ENCODE peak calls at places on chromosomes 3 and 15, in nine cellular contexts. E, D, K, O, W, X, I, F and S are unnamed samples.

GRCh38 chr15:66023322-66023972 is 154.2 kb downstream of the RAB11A start:
- DNase-seq in W (no peak), E (no peak), F (no peak), I (no peak), X (no peak), K (no peak), D (no peak), O (no peak), S (no peak)

GRCh38 chr3:186452517-186452916 is 90.5 kb upstream of the DGKG start:
- DNase-seq in E (no peak), O (no peak), K (no peak), W (peak), X (no peak), D (no peak), I (no peak), F (no peak), S (no peak)

GRCh38 chr15:55276324-55276723 is 13.3 kb downstream of the RAB27A start:
- DNase-seq in K (no peak), W (no peak), F (no peak), E (no peak), X (no peak), D (no peak), I (no peak), O (no peak), S (no peak)

GRCh38 chr3:13465236-13465958 is 14.7 kb upstream of the HDAC11 start:
- DNase-seq in I (no peak), D (no peak), W (no peak), K (no peak), O (no peak), E (no peak), X (no peak), F (no peak), S (no peak)

GRCh38 chr3:154943981-154944380 is 136.1 kb upstream of the MME start:
- DNase-seq in W (no peak), E (no peak), O (no peak), F (no peak), I (no peak), K (no peak), D (no peak), X (no peak), S (no peak)

GRCh38 chr15:32643907-32644445 is 2.5 kb downstream of the SCG5 start:
- DNase-seq in O (no peak), D (no peak), K (no peak), X (no peak), E (no peak), W (no peak), F (no peak), I (no peak), S (no peak)

GRCh38 chr15:65642588-65642987 is 20.9 kb downstream of the SLC24A1 start:
- DNase-seq in E (peak), W (no peak), O (no peak), I (no peak), K (no peak), D (no peak), F (no peak), X (no peak), S (no peak)

GRCh38 chr3:111812680-111813079 is 46.4 kb upstream of the PHLDB2 start:
- DNase-seq in D (no peak), E (no peak), O (no peak), W (no peak), K (no peak), F (no peak), I (no peak), X (no peak), S (no peak)

GRCh38 chr3:10602769-10603768 is 97.7 kb upstream of the ATP2B2 start:
- DNase-seq in W (no peak), X (no peak), E (no peak), F (no peak), I (no peak), K (no peak), O (no peak), D (no peak), S (no peak)

GRCh38 chr3:153628591-153628990 is 466.6 kb downstream of the RAP2B start:
- DNase-seq in K (no peak), I (no peak), D (no peak), E (no peak), W (no peak), O (no peak), F (no peak), X (no peak), S (no peak)

GRCh38 chr15:97893988-97894387 is 66.5 kb upstream of the ARRDC4 start:
- DNase-seq in D (no peak), W (no peak), I (no peak), F (no peak), X (no peak), K (no peak), E (no peak), O (no peak), S (no peak)

GRCh38 chr3:101998256-101998926 is 149.1 kb downstream of the NFKBIZ start:
- DNase-seq in I (no peak), F (no peak), D (no peak), K (no peak), X (no peak), E (no peak), W (no peak), O (no peak), S (no peak)

GRCh38 chr15:83653288-83653638 is 660 bp upstream of the ADAMTSL3 start:
- DNase-seq in X (no peak), I (no peak), F (no peak), D (no peak), W (no peak), K (no peak), E (no peak), O (peak), S (no peak)

GRCh38 chr3:151856106-151856505 is 17.3 kb upstream of the SUCNR1 start:
- DNase-seq in O (no peak), D (no peak), K (no peak), F (no peak), X (no peak), I (no peak), W (no peak), E (no peak), S (no peak)

GRCh38 chr15:68420186-68420684 is 11.7 kb downstream of the ITGA11 start:
- DNase-seq in K (no peak), F (peak), X (no peak), W (peak), E (peak), D (no peak), O (peak), I (no peak), S (peak)

GRCh38 chr3:19149388-19149787 is 1.1 kb downstream of the KCNH8 start:
- DNase-seq in F (no peak), I (no peak), X (peak), K (no peak), D (no peak), O (peak), E (peak), W (no peak), S (no peak)

GRCh38 chr3:157115069-157116006 is 44.6 kb downstream of the CCNL1 start:
- DNase-seq in D (no peak), W (no peak), F (no peak), O (no peak), K (no peak), X (no peak), E (no peak), I (no peak), S (no peak)

GRCh38 chr3:45546636-45547201 is 47.8 kb upstream of the LIMD1 start:
- DNase-seq in O (peak), W (no peak), X (no peak), D (no peak), E (no peak), I (no peak), F (no peak), K (no peak), S (no peak)

GRCh38 chr3:15800327-15800726 is 2.5 kb upstream of the ANKRD28 start:
- DNase-seq in D (no peak), F (no peak), I (no peak), E (no peak), X (no peak), W (no peak), K (no peak), O (no peak), S (no peak)

GRCh38 chr3:15800780-15801179 is 3.0 kb upstream of the ANKRD28 start:
- DNase-seq in X (no peak), I (no peak), D (no peak), K (no peak), E (no peak), W (no peak), O (no peak), F (no peak), S (no peak)

GRCh38 chr3:15796771-15797599 is 794 bp downstream of the ANKRD28 start:
- DNase-seq in D (no peak), K (no peak), I (no peak), F (no peak), W (no peak), X (no peak), O (peak), E (no peak), S (no peak)

GRCh38 chr3:15797600-15798303 is at the start of gene ANKRD28:
- DNase-seq in D (no peak), O (peak), W (no peak), I (no peak), F (no peak), E (peak), X (no peak), K (peak), S (no peak)

GRCh38 chr3:15798533-15799245 is 910 bp upstream of the ANKRD28 start:
- DNase-seq in K (no peak), D (no peak), X (no peak), E (no peak), W (no peak), O (no peak), F (no peak), I (no peak), S (no peak)
- H3K4me3 ChIP-seq in K (no peak), D (no peak), X (no peak), E (no peak), W (no peak), O (no peak), F (no peak), I (no peak), S (no peak)

GRCh38 chr3:42979044-42979962 is at the start of gene GASK1A:
- DNase-seq in I (peak), D (peak), E (peak), X (peak), F (peak), K (peak), W (no peak), O (peak), S (no peak)
- H3K27ac ChIP-seq in I (no peak), D (peak), E (no peak), X (peak), F (no peak), K (no peak), W (peak), O (no peak), S (peak)

GRCh38 chr15:101439920-101440319 is 49.6 kb downstream of the PCSK6 start:
- DNase-seq in D (no peak), O (no peak), I (no peak), E (no peak), X (no peak), W (no peak), F (no peak), K (no peak), S (peak)
- H3K4me3 ChIP-seq in D (peak), O (no peak), I (no peak), E (no peak), X (no peak), W (no peak), F (no peak), K (no peak), S (no peak)

DNA sequence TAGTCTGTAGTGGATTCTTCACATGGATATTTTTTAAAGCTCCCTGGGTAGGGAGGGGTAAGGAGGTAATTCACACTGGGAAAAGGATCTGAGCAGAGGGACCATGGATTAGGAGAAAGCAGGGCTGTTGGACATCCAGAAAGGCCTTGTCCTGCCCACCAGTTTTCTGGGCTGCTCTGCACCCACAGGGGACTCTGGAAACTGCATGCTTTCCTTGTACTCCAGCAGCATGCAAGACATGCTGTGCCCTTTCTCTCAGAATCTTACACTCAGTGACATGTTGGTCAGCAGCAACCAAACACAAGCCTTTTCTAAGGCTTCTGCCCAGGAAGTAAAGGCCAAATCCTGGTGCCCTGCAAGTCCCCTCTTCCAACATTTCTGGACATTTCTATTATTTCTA is 2.5 kb upstream of the FBN1 start:
- DNase-seq in X (no peak), I (no peak), W (peak), F (no peak), K (no peak), E (no peak), O (peak), D (no peak), S (no peak)
- H3K27ac ChIP-seq in X (no peak), I (no peak), W (peak), F (no peak), K (no peak), E (no peak), O (no peak), D (no peak), S (peak)

DNA sequence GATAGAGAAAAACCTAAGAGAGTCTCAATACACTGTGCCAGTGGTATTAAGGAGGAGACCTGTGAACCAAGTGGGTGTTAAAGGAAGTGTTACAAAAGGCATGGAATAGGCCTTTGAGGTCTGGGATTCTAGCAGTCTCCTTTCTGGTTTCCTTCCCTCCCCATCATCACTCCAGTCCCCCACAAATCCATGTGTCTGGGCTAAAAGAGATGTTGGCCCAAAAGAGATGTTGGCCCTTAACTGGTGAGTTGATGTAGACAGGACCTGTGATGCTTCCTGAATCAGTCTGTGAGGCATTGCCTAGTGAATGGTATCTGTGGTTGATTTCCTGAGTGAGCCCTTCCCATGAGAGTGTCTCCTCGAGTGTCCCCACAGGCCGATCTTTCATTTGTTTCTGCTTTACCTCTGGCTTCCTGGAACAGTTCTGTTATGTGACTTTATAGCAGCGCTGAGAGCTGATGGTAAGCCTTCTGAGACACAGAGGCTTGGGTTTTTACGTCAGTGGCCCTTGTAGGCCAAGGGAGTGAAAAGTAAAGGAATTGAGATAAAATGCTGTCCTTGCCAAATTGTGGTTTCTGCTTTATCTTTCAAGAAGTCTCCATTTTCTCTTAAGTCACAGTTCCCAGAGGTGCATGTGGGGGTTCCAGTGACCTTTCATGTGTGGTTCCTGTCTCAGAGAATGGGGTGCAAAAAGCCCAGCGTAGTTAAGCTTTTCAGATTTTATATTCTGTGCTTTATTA is 87.8 kb downstream of the KLHL25 start:
- DNase-seq in F (peak), E (peak), K (no peak), O (no peak), X (no peak), I (no peak), W (no peak), D (no peak), S (peak)
- H3K4me3 ChIP-seq in F (peak), E (no peak), K (no peak), O (peak), X (no peak), I (peak), W (peak), D (peak), S (no peak)

GRCh38 chr15:88477885-88478284 is 10.4 kb downstream of the MRPS11 start:
- DNase-seq in F (no peak), W (no peak), X (no peak), E (no peak), K (no peak), O (no peak), D (no peak), I (no peak), S (no peak)
- H3K27ac ChIP-seq in F (no peak), W (no peak), X (no peak), E (no peak), K (no peak), O (no peak), D (no peak), I (no peak), S (no peak)

GRCh38 chr3:454986-455385 is 258.4 kb downstream of the CHL1 start:
- DNase-seq in X (no peak), W (no peak), D (no peak), E (no peak), K (no peak), O (no peak), I (no peak), F (no peak), S (no peak)
- H3K4me3 ChIP-seq in X (no peak), W (no peak), D (no peak), E (no peak), K (no peak), O (peak), I (no peak), F (no peak), S (no peak)